ENCODE peak calls at places on chromosomes 16 and 17, in nine cellular contexts. P is coronary artery, W is breast epithelium, O is tibial nerve, N is prostate gland, V is HL-60, E is ascending aorta, I is fibroblast of lung, U is right lobe of liver. L is an unnamed sample.

GRCh38 chr17:63263053-63263452 is 183.1 kb downstream of the CYB561 start:
- DNase-seq in P (no peak), W (no peak), O (no peak), N (no peak), V (no peak), E (no peak), I (no peak), U (no peak), L (no peak)

GRCh38 chr17:37160940-37161339 is 212.2 kb downstream of the AATF start:
- DNase-seq in P (no peak), W (no peak), O (no peak), N (no peak), V (no peak), E (no peak), I (peak; percentile 22), U (no peak), L (no peak)

GRCh38 chr17:12227547-12227946 is 206.9 kb downstream of the MAP2K4 start:
- DNase-seq in P (no peak), W (no peak), O (no peak), N (no peak), V (no peak), E (no peak), I (no peak), U (no peak), L (no peak)

GRCh38 chr17:74282587-74283370 is 8.7 kb downstream of the DNAI2 start:
- DNase-seq in P (no peak), W (no peak), O (no peak), N (no peak), V (peak; percentile 61), E (no peak), I (peak; percentile 72), U (no peak), L (no peak)

GRCh38 chr16:72317378-72317777 is 145.4 kb upstream of the PMFBP1 start:
- DNase-seq in P (no peak), W (no peak), O (no peak), N (no peak), V (no peak), E (no peak), I (peak; percentile 87), U (no peak), L (no peak)

GRCh38 chr17:31085563-31085962 is 9.2 kb upstream of the NF1 start:
- DNase-seq in P (no peak), W (no peak), O (no peak), N (no peak), V (peak; percentile 47), E (no peak), I (peak; percentile 69), U (no peak), L (no peak)

GRCh38 chr16:22318690-22319358 is 21.6 kb downstream of the POLR3E start:
- DNase-seq in P (no peak), W (no peak), O (peak; percentile 21), N (no peak), V (peak; percentile 60), E (no peak), I (no peak), U (no peak), L (no peak)

GRCh38 chr17:75623386-75623785 is 9.8 kb upstream of the SMIM5 start:
- DNase-seq in P (no peak), W (no peak), O (no peak), N (no peak), V (no peak), E (no peak), I (no peak), U (no peak), L (no peak)

GRCh38 chr16:89796104-89796503 is 20.3 kb downstream of the FANCA start:
- DNase-seq in P (no peak), W (no peak), O (no peak), N (no peak), V (no peak), E (no peak), I (no peak), U (no peak), L (no peak)

GRCh38 chr16:49855280-49855821 is 561 bp downstream of the ZNF423 start:
- DNase-seq in P (peak; percentile 90), W (peak; percentile 85), O (peak; percentile 69), N (peak; percentile 84), V (peak; percentile 68), E (peak; percentile 89), I (peak; percentile 78), U (peak; percentile 93), L (no peak)

GRCh38 chr17:58318627-58319180 is 9.9 kb downstream of the TSPOAP1 start:
- DNase-seq in P (no peak), W (no peak), O (no peak), N (no peak), V (no peak), E (no peak), I (no peak), U (peak; percentile 17), L (no peak)

GRCh38 chr16:31344712-31345111 is 10.3 kb upstream of the ITGAX start:
- DNase-seq in P (no peak), W (no peak), O (no peak), N (no peak), V (no peak), E (peak; percentile 45), I (no peak), U (no peak), L (no peak)

GRCh38 chr17:56756536-56756935 is 77.2 kb downstream of the C17orf67 start:
- DNase-seq in P (no peak), W (no peak), O (no peak), N (no peak), V (no peak), E (no peak), I (peak; percentile 98), U (no peak), L (no peak)

GRCh38 chr17:50764860-50765259 is 2.5 kb downstream of the ANKRD40CL start:
- DNase-seq in P (no peak), W (no peak), O (no peak), N (no peak), V (no peak), E (no peak), I (no peak), U (no peak), L (no peak)

GRCh38 chr16:57510016-57510871 is 24.0 kb upstream of the DOK4 start:
- DNase-seq in P (no peak), W (no peak), O (no peak), N (no peak), V (no peak), E (no peak), I (no peak), U (peak; percentile 53), L (no peak)

GRCh38 chr16:53257001-53257400 is 177.3 kb upstream of the RBL2 start:
- DNase-seq in P (no peak), W (no peak), O (no peak), N (no peak), V (no peak), E (no peak), I (peak; percentile 77), U (no peak), L (no peak)

GRCh38 chr16:67654069-67654911 is 5.8 kb downstream of the ACD start:
- DNase-seq in P (no peak), W (no peak), O (no peak), N (no peak), V (no peak), E (no peak), I (no peak), U (no peak), L (no peak)
- H3K4me3 ChIP-seq in P (peak overlapping the region; percentile 64), W (no peak overlapping the region), O (no peak overlapping the region), N (no peak overlapping the region), V (no peak overlapping the region), E (no peak overlapping the region), I (no peak overlapping the region), U (no peak overlapping the region), L (no peak overlapping the region)

GRCh38 chr16:66516808-66517585 is 32.9 kb downstream of the TK2 start:
- DNase-seq in P (peak; percentile 98), W (peak; percentile 96), O (peak; percentile 99), N (peak; percentile 97), V (peak; percentile 100), E (peak; percentile 99), I (peak; percentile 99), U (peak; percentile 98), L (no peak)
- H3K4me3 ChIP-seq in P (peak overlapping the region; percentile 63), W (peak overlapping the region; percentile 51), O (peak overlapping the region; percentile 25), N (no peak overlapping the region), V (peak overlapping the region; percentile 22), E (peak overlapping the region; percentile 20), I (peak overlapping the region; percentile 27), U (peak overlapping the region; percentile 12), L (peak overlapping the region; percentile 16)

GRCh38 chr17:2025622-2026309 is 632 bp upstream of the RTN4RL1 start:
- DNase-seq in P (no peak), W (peak; percentile 85), O (peak; percentile 77), N (peak; percentile 84), V (peak; percentile 25), E (peak; percentile 73), I (peak; percentile 54), U (peak; percentile 82), L (no peak)
- H3K4me3 ChIP-seq in P (peak overlapping the region; percentile 70), W (peak overlapping the region; percentile 75), O (peak overlapping the region; percentile 50), N (peak overlapping the region; percentile 66), V (peak overlapping the region; percentile 23), E (peak overlapping the region; percentile 69), I (peak overlapping the region; percentile 51), U (peak overlapping the region; percentile 32), L (peak overlapping the region; percentile 64)

GRCh38 chr17:9023389-9024210 is 2.3 kb downstream of the NTN1 start:
- DNase-seq in P (no peak), W (no peak), O (no peak), N (no peak), V (no peak), E (peak; percentile 68), I (no peak), U (no peak), L (no peak)
- H3K4me3 ChIP-seq in P (peak overlapping the region; percentile 75), W (peak overlapping the region; percentile 79), O (peak overlapping the region; percentile 69), N (peak overlapping the region; percentile 63), V (no peak overlapping the region), E (peak overlapping the region; percentile 84), I (no peak overlapping the region), U (no peak overlapping the region), L (peak overlapping the region; percentile 63)

DNA sequence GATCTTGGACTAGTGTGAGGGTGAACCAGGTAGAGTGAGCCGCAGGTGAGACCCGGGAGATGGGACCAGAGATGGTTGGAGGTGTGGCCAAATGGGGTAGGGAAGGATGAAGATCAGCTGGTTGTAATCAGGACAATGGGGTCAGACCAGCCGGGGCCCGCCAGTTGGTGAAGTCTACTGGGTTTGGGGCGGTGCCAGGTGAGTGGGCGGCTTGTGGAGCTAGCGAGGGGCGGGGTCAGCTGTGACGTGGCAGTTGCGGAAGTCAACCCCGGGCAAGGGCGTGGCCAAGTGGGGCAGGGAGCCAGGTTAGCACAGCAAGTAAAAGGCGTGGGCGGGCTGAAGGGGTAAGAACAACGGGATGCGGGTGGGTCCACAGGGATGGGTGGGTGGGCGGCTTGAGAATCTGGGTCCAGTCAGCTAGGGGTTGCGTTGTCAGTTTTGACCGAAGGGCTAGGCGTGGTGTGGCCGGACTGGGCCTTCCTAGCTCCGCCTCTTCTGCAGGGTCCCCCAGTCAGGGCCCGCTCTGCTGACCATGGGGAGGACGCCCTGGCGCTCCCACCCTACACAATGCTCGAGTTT is 25.5 kb upstream of the ALKBH5 start:
- DNase-seq in P (peak; percentile 92), W (peak; percentile 96), O (peak; percentile 89), N (peak; percentile 93), V (peak; percentile 71), E (peak; percentile 95), I (peak; percentile 87), U (peak; percentile 91), L (no peak)
- H3K4me3 ChIP-seq in P (peak overlapping the region; percentile 87), W (peak overlapping the region; percentile 82), O (peak overlapping the region; percentile 52), N (peak overlapping the region; percentile 41), V (peak overlapping the region; percentile 49), E (peak overlapping the region; percentile 49), I (peak overlapping the region; percentile 52), U (peak overlapping the region; percentile 25), L (peak overlapping the region; percentile 50)

L was measured in vagina.